ENCODE peak calls at places on chromosomes 5 and 9, in four cellular contexts. One of them, this sample, is unnamed. For H3K27me3, the result is how much of the 10 kb centered on the place peaks cover.

GRCh38 chr5:163585206-163585605 is 79.8 kb downstream of the MAT2B start:
- DNase-seq in uterus: no peak
- DNase-seq in heart left ventricle: no peak
- DNase-seq in DND-41: no peak
- DNase-seq in this sample: no peak

GRCh38 chr9:8879284-8879683 is 1079.7 kb upstream of the DMAC1 start:
- DNase-seq in uterus: no peak
- DNase-seq in heart left ventricle: no peak
- DNase-seq in DND-41: no peak
- DNase-seq in this sample: no peak

GRCh38 chr5:91591076-91591475 is 208.0 kb upstream of the ARRDC3 start:
- DNase-seq in uterus: no peak
- DNase-seq in heart left ventricle: no peak
- DNase-seq in DND-41: no peak
- DNase-seq in this sample: no peak

GRCh38 chr5:38650540-38651275 is 94.3 kb upstream of the LIFR start:
- DNase-seq in uterus: no peak
- DNase-seq in heart left ventricle: no peak
- DNase-seq in DND-41: no peak
- DNase-seq in this sample: no peak

GRCh38 chr9:3500044-3500443 is 25.8 kb downstream of the RFX3 start:
- DNase-seq in uterus: no peak
- DNase-seq in heart left ventricle: no peak
- DNase-seq in DND-41: no peak
- DNase-seq in this sample: no peak

GRCh38 chr9:78806492-78807160 is 509.7 kb downstream of the PSAT1 start:
- DNase-seq in uterus: no peak
- DNase-seq in heart left ventricle: no peak
- DNase-seq in DND-41: no peak
- DNase-seq in this sample: no peak

GRCh38 chr5:142095035-142095434 is 13.5 kb upstream of the NDFIP1 start:
- DNase-seq in uterus: no peak
- DNase-seq in heart left ventricle: no peak
- DNase-seq in DND-41: no peak
- DNase-seq in this sample: no peak

GRCh38 chr5:40623480-40624420 is 56.0 kb upstream of the PTGER4 start:
- DNase-seq in uterus: no peak
- DNase-seq in heart left ventricle: no peak
- DNase-seq in DND-41: peak
- DNase-seq in this sample: no peak

GRCh38 chr9:131839281-131840084 is 99.6 kb upstream of the RAPGEF1 start:
- DNase-seq in uterus: no peak
- DNase-seq in heart left ventricle: peak
- DNase-seq in DND-41: no peak
- DNase-seq in this sample: peak

GRCh38 chr5:161023591-161023990 is 171.6 kb upstream of the ATP10B start:
- DNase-seq in uterus: no peak
- DNase-seq in heart left ventricle: no peak
- DNase-seq in DND-41: no peak
- DNase-seq in this sample: no peak

GRCh38 chr5:145568581-145568980 is 266.6 kb downstream of the PRELID2 start:
- DNase-seq in uterus: no peak
- DNase-seq in heart left ventricle: no peak
- DNase-seq in DND-41: no peak
- DNase-seq in this sample: no peak

GRCh38 chr9:104361207-104361606 is 142.9 kb upstream of the OR13F1 start:
- DNase-seq in uterus: no peak
- DNase-seq in heart left ventricle: peak
- DNase-seq in DND-41: no peak
- DNase-seq in this sample: no peak

GRCh38 chr5:124735169-124735858 is 11.1 kb downstream of the ZNF608 start:
- DNase-seq in uterus: no peak
- DNase-seq in heart left ventricle: no peak
- DNase-seq in DND-41: no peak
- DNase-seq in this sample: no peak

GRCh38 chr9:6897831-6898230 is 140.1 kb downstream of the KDM4C start:
- DNase-seq in uterus: no peak
- DNase-seq in heart left ventricle: no peak
- DNase-seq in DND-41: no peak
- DNase-seq in this sample: no peak

GRCh38 chr5:83034552-83035181 is 42.5 kb downstream of the TMEM167A start:
- DNase-seq in uterus: no peak
- DNase-seq in heart left ventricle: no peak
- DNase-seq in DND-41: no peak
- DNase-seq in this sample: no peak

GRCh38 chr9:114805670-114806551 is at the start of gene TNFSF15:
- DNase-seq in uterus: no peak
- DNase-seq in heart left ventricle: no peak
- DNase-seq in DND-41: peak
- DNase-seq in this sample: peak

GRCh38 chr5:111667128-111667756 is 89.8 kb downstream of the NREP start:
- DNase-seq in uterus: no peak
- DNase-seq in heart left ventricle: no peak
- DNase-seq in DND-41: no peak
- DNase-seq in this sample: no peak

GRCh38 chr5:135458921-135459331 is 6.8 kb upstream of the TIFAB start:
- DNase-seq in uterus: no peak
- DNase-seq in heart left ventricle: no peak
- DNase-seq in DND-41: no peak
- DNase-seq in this sample: no peak

GRCh38 chr9:100150209-100150608 is 51.2 kb downstream of the INVS start:
- DNase-seq in uterus: no peak
- DNase-seq in heart left ventricle: no peak
- DNase-seq in DND-41: no peak
- DNase-seq in this sample: no peak

GRCh38 chr5:31269259-31269658 is 75.8 kb downstream of the CDH6 start:
- DNase-seq in uterus: no peak
- DNase-seq in heart left ventricle: no peak
- DNase-seq in DND-41: no peak
- DNase-seq in this sample: no peak

GRCh38 chr5:54663876-54664275 is 146.3 kb downstream of the SNX18 start:
- DNase-seq in uterus: peak
- DNase-seq in heart left ventricle: no peak
- DNase-seq in DND-41: no peak
- DNase-seq in this sample: no peak

GRCh38 chr5:66553368-66553912 is 42.8 kb upstream of the MAST4 start:
- DNase-seq in uterus: no peak
- DNase-seq in heart left ventricle: no peak
- DNase-seq in DND-41: no peak
- DNase-seq in this sample: no peak

GRCh38 chr5:172901788-172902496 is 57.3 kb upstream of the RPL26L1 start:
- DNase-seq in uterus: no peak
- DNase-seq in heart left ventricle: no peak
- DNase-seq in DND-41: no peak
- DNase-seq in this sample: no peak
- H3K27ac ChIP-seq in uterus: peak
- H3K27ac ChIP-seq in heart left ventricle: peak
- H3K27ac ChIP-seq in DND-41: no peak
- H3K27ac ChIP-seq in this sample: no peak

DNA sequence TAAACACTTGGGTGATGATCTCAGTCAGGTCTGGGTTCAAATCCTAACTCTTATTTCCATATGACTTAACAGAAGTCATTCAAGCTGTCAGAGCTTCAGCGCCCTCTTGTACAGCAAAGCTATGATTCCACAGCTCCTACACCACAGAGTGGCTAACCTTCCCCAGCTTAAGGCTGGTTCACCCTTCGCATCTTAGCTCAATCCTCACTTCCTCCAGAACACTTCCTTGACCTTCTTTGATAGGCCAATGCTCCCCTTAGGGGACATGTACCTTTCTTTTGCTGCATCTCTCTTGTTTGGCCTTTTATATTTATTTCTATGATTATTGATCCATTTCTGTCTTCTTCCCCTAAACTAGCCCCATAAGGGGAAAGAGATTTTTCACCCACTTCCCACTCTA is 57.0 kb downstream of the RASEF start:
- DNase-seq in uterus: no peak
- DNase-seq in heart left ventricle: no peak
- DNase-seq in DND-41: no peak
- DNase-seq in this sample: no peak
- H3K27me3 ChIP-seq in uterus: under half
- H3K27me3 ChIP-seq in heart left ventricle: under half
- H3K27me3 ChIP-seq in DND-41: under half
- H3K27me3 ChIP-seq in this sample: under half

GRCh38 chr9:108884701-108885100 is 22.6 kb downstream of the ACTL7A start:
- DNase-seq in uterus: no peak
- DNase-seq in heart left ventricle: no peak
- DNase-seq in DND-41: no peak
- DNase-seq in this sample: no peak
- H3K27ac ChIP-seq in uterus: no peak
- H3K27ac ChIP-seq in heart left ventricle: no peak
- H3K27ac ChIP-seq in DND-41: no peak
- H3K27ac ChIP-seq in this sample: no peak

GRCh38 chr5:535781-536698 is 11.8 kb upstream of the SLC9A3 start:
- DNase-seq in uterus: no peak
- DNase-seq in heart left ventricle: no peak
- DNase-seq in DND-41: no peak
- DNase-seq in this sample: no peak
- H3K27me3 ChIP-seq in uterus: under half
- H3K27me3 ChIP-seq in heart left ventricle: under half
- H3K27me3 ChIP-seq in DND-41: under half
- H3K27me3 ChIP-seq in this sample: under half

GRCh38 chr9:22005083-22005699 is 3.9 kb downstream of the CDKN2B start:
- DNase-seq in uterus: no peak
- DNase-seq in heart left ventricle: no peak
- DNase-seq in DND-41: peak
- DNase-seq in this sample: no peak
- H3K27ac ChIP-seq in uterus: no peak
- H3K27ac ChIP-seq in heart left ventricle: no peak
- H3K27ac ChIP-seq in DND-41: peak
- H3K27ac ChIP-seq in this sample: peak

DNA sequence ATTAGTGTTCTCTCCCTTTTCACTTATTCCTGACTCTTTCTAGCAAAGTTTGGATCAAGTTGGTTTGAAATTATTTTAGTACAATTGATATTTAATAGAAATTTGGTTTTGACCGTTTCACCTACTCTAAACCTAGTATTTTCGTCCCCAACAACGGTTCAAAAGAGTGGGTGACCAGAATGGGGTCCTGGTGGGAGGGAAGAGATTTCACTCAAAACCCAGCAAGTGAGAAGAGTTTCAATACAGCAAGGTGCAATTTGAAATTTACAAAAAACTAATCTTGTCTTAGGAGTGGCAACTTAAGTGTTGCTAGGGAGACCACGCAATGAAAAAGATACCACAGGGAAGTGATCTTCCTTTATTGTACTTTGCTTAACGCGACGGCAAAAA is 28.5 kb downstream of the NR2F1 start:
- DNase-seq in uterus: no peak
- DNase-seq in heart left ventricle: no peak
- DNase-seq in DND-41: no peak
- DNase-seq in this sample: no peak
- H3K27me3 ChIP-seq in uterus: half or more
- H3K27me3 ChIP-seq in heart left ventricle: under half
- H3K27me3 ChIP-seq in DND-41: under half
- H3K27me3 ChIP-seq in this sample: under half

DNA sequence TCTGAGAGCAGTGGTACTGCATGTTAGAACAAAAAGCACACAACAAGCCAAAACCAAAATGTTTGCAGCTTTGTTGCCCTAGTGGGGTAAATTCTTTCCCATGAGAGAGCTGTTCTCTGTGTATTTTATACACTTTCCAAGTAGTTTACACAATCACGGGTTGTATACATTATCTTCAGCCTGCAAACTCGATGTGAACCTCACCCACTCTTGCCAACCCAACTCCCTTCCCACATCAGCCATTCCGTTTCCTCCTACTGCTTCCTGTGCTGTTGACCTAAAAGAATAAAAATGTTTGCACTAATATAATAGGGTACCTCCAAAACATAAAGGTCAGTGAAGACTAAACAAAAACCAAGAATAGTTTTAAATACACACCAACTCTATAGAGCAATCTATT is 47.0 kb downstream of the IQGAP2 start:
- DNase-seq in uterus: no peak
- DNase-seq in heart left ventricle: no peak
- DNase-seq in DND-41: no peak
- DNase-seq in this sample: no peak
- H3K27ac ChIP-seq in uterus: no peak
- H3K27ac ChIP-seq in heart left ventricle: no peak
- H3K27ac ChIP-seq in DND-41: no peak
- H3K27ac ChIP-seq in this sample: no peak

DNA sequence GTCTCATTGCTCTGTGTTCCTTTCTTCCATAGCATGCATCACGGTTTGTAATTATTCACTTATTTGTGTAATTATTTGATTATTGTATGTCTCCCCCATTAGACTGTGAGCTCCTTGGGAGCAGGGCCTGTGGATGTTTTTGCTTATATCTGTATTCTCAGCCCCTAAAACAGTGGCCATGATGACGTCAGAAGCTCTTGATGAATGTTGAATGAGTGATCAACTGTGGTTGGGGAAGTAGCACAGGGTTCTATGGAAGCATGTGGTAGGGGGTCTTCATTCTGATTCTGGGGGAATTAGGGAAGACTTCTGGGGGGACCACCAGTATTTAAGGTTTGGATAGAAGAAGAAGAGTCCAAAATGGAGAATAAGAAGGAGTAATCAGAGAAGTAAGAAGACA is 6.0 kb downstream of the DNAI1 start:
- DNase-seq in uterus: no peak
- DNase-seq in heart left ventricle: no peak
- DNase-seq in DND-41: no peak
- DNase-seq in this sample: no peak
- H3K27me3 ChIP-seq in uterus: under half
- H3K27me3 ChIP-seq in heart left ventricle: under half
- H3K27me3 ChIP-seq in DND-41: under half
- H3K27me3 ChIP-seq in this sample: under half

This sample was measured in HL-60.